ENCODE peak calls at places on chromosomes 4 and X, in six cellular contexts. X, P, L, M, R and B are unnamed samples.

GRCh38 chrX:53486285-53486684 is 52.1 kb upstream of the HSD17B10 start:
- DNase-seq in R (no peak), M (no peak), P (no peak), X (no peak), L (no peak), B (no peak)

GRCh38 chr4:6222761-6223292 is 22.5 kb upstream of the JAKMIP1 start:
- DNase-seq in L (no peak), R (no peak), P (no peak), X (no peak), M (peak; percentile 60), B (no peak)

GRCh38 chr4:141169391-141169790 is 36.1 kb upstream of the RNF150 start:
- DNase-seq in R (no peak), M (no peak), X (no peak), P (no peak), L (no peak), B (no peak)

GRCh38 chr4:109440948-109441347 is 7.3 kb downstream of the SEC24B start:
- DNase-seq in L (no peak), R (no peak), X (no peak), M (no peak), P (no peak), B (no peak)

GRCh38 chr4:150578745-150579470 is 3.0 kb upstream of the MAB21L2 start:
- DNase-seq in M (peak; percentile 74), R (no peak), P (no peak), X (no peak), L (no peak), B (no peak)

GRCh38 chr4:113730467-113731216 is 30.9 kb downstream of the CAMK2D start:
- DNase-seq in M (no peak), L (no peak), P (no peak), R (no peak), X (no peak), B (no peak)

GRCh38 chr4:23384741-23385140 is 505.1 kb downstream of the PPARGC1A start:
- DNase-seq in P (no peak), M (no peak), L (no peak), X (no peak), R (no peak), B (no peak)

GRCh38 chr4:53089940-53090729 is 228.0 kb downstream of the RASL11B start:
- DNase-seq in R (no peak), M (no peak), X (no peak), P (no peak), L (no peak), B (no peak)

GRCh38 chr4:17058506-17058905 is 160.1 kb upstream of the LDB2 start:
- DNase-seq in X (no peak), R (no peak), P (no peak), L (no peak), M (no peak), B (no peak)

GRCh38 chrX:107669276-107669675 is 41.0 kb downstream of the PRPS1 start:
- DNase-seq in R (no peak), L (no peak), X (no peak), P (no peak), M (no peak), B (no peak)

GRCh38 chr4:6608758-6609414 is 31.6 kb upstream of the MRFAP1 start:
- DNase-seq in X (no peak), P (no peak), L (no peak), R (no peak), M (peak; percentile 58), B (no peak)